ENCODE peak calls at places on chromosomes 2 and 18, in four cellular contexts. One of them, this sample, is unnamed.

GRCh38 chr2:161992526-161992925 is 81.5 kb downstream of the DPP4 start:
- DNase-seq in NCI-H510A treated with DMSO at 0.1 percent for 48 hours: no peak
- DNase-seq in kidney epithelial cell: no peak
- DNase-seq in NCI-H460: no peak
- DNase-seq in this sample: no peak

GRCh38 chr2:240917684-240918257 is 11.6 kb downstream of the CROCC2 start:
- DNase-seq in NCI-H460: no peak
- DNase-seq in kidney epithelial cell: no peak
- DNase-seq in NCI-H510A treated with DMSO at 0.1 percent for 48 hours: no peak
- DNase-seq in this sample: no peak

GRCh38 chr18:49839012-49839411 is 25.7 kb upstream of the ACAA2 start:
- DNase-seq in NCI-H460: no peak
- DNase-seq in kidney epithelial cell: peak; percentile 77
- DNase-seq in NCI-H510A treated with DMSO at 0.1 percent for 48 hours: no peak
- DNase-seq in this sample: no peak

GRCh38 chr18:54130631-54131030 is 93.8 kb downstream of the MBD2 start:
- DNase-seq in NCI-H510A treated with DMSO at 0.1 percent for 48 hours: no peak
- DNase-seq in NCI-H460: no peak
- DNase-seq in kidney epithelial cell: no peak
- DNase-seq in this sample: no peak

GRCh38 chr18:49174478-49174877 is 223.7 kb upstream of the SMAD7 start:
- DNase-seq in kidney epithelial cell: no peak
- DNase-seq in NCI-H460: no peak
- DNase-seq in NCI-H510A treated with DMSO at 0.1 percent for 48 hours: no peak
- DNase-seq in this sample: no peak

GRCh38 chr18:7749510-7749981 is 182.4 kb downstream of the PTPRM start:
- DNase-seq in kidney epithelial cell: no peak
- DNase-seq in NCI-H510A treated with DMSO at 0.1 percent for 48 hours: no peak
- DNase-seq in NCI-H460: no peak
- DNase-seq in this sample: peak; percentile 38

GRCh38 chr2:128628206-128628605 is 309.5 kb upstream of the HS6ST1 start:
- DNase-seq in NCI-H460: no peak
- DNase-seq in kidney epithelial cell: no peak
- DNase-seq in NCI-H510A treated with DMSO at 0.1 percent for 48 hours: no peak
- DNase-seq in this sample: no peak

GRCh38 chr2:138272524-138273210 is 228.9 kb upstream of the SPOPL start:
- DNase-seq in kidney epithelial cell: no peak
- DNase-seq in NCI-H460: no peak
- DNase-seq in NCI-H510A treated with DMSO at 0.1 percent for 48 hours: no peak
- DNase-seq in this sample: no peak

GRCh38 chr2:226077031-226077430 is 677.5 kb downstream of the NYAP2 start:
- DNase-seq in NCI-H460: no peak
- DNase-seq in NCI-H510A treated with DMSO at 0.1 percent for 48 hours: no peak
- DNase-seq in kidney epithelial cell: no peak
- DNase-seq in this sample: no peak

GRCh38 chr2:230230087-230230486 is 4.6 kb downstream of the SP140 start:
- DNase-seq in kidney epithelial cell: peak; percentile 88
- DNase-seq in NCI-H460: no peak
- DNase-seq in NCI-H510A treated with DMSO at 0.1 percent for 48 hours: no peak
- DNase-seq in this sample: no peak

GRCh38 chr18:69956037-69956436 is 8.4 kb upstream of the CD226 start:
- DNase-seq in NCI-H460: no peak
- DNase-seq in NCI-H510A treated with DMSO at 0.1 percent for 48 hours: no peak
- DNase-seq in kidney epithelial cell: peak; percentile 18
- DNase-seq in this sample: no peak

GRCh38 chr18:23992119-23992940 is 22.2 kb upstream of the TTC39C start:
- DNase-seq in NCI-H460: no peak
- DNase-seq in kidney epithelial cell: peak; percentile 51
- DNase-seq in NCI-H510A treated with DMSO at 0.1 percent for 48 hours: no peak
- DNase-seq in this sample: peak; percentile 44

GRCh38 chr2:70626254-70626990 is 72.8 kb upstream of the TGFA start:
- DNase-seq in NCI-H510A treated with DMSO at 0.1 percent for 48 hours: no peak
- DNase-seq in kidney epithelial cell: no peak
- DNase-seq in NCI-H460: no peak
- DNase-seq in this sample: no peak

GRCh38 chr2:59892398-59892797 is 661.1 kb downstream of the BCL11A start:
- DNase-seq in kidney epithelial cell: no peak
- DNase-seq in NCI-H460: no peak
- DNase-seq in NCI-H510A treated with DMSO at 0.1 percent for 48 hours: no peak
- DNase-seq in this sample: no peak

GRCh38 chr18:58051765-58052460 is 7.9 kb downstream of the NEDD4L start:
- DNase-seq in NCI-H460: peak; percentile 41
- DNase-seq in NCI-H510A treated with DMSO at 0.1 percent for 48 hours: peak; percentile 48
- DNase-seq in kidney epithelial cell: no peak
- DNase-seq in this sample: peak; percentile 59

GRCh38 chr2:84904717-84905174 is 710 bp upstream of the TMSB10 start:
- DNase-seq in kidney epithelial cell: no peak
- DNase-seq in NCI-H510A treated with DMSO at 0.1 percent for 48 hours: peak; percentile 44
- DNase-seq in NCI-H460: peak; percentile 41
- DNase-seq in this sample: peak; percentile 76

GRCh38 chr18:24043403-24043802 is 28.8 kb downstream of the TTC39C start:
- DNase-seq in NCI-H460: no peak
- DNase-seq in NCI-H510A treated with DMSO at 0.1 percent for 48 hours: no peak
- DNase-seq in kidney epithelial cell: no peak
- DNase-seq in this sample: no peak

GRCh38 chr2:133919285-133919684 is 334.6 kb upstream of the MGAT5 start:
- DNase-seq in NCI-H510A treated with DMSO at 0.1 percent for 48 hours: no peak
- DNase-seq in kidney epithelial cell: no peak
- DNase-seq in NCI-H460: no peak
- DNase-seq in this sample: no peak

GRCh38 chr2:196598846-196599245 is 40.7 kb upstream of the CCDC150 start:
- DNase-seq in kidney epithelial cell: no peak
- DNase-seq in NCI-H510A treated with DMSO at 0.1 percent for 48 hours: no peak
- DNase-seq in NCI-H460: no peak
- DNase-seq in this sample: no peak

GRCh38 chr18:79800353-79801180 is 2.8 kb downstream of the KCNG2 start:
- DNase-seq in kidney epithelial cell: no peak
- DNase-seq in NCI-H460: no peak
- DNase-seq in NCI-H510A treated with DMSO at 0.1 percent for 48 hours: no peak
- DNase-seq in this sample: no peak

GRCh38 chr2:241271641-241272297 is 43.7 kb downstream of the HDLBP start:
- DNase-seq in NCI-H510A treated with DMSO at 0.1 percent for 48 hours: peak; percentile 27
- DNase-seq in NCI-H460: peak; percentile 43
- DNase-seq in kidney epithelial cell: peak; percentile 42
- DNase-seq in this sample: peak; percentile 56

GRCh38 chr2:148967484-148967883 is 71.0 kb upstream of the LYPD6B start:
- DNase-seq in kidney epithelial cell: no peak
- DNase-seq in NCI-H460: no peak
- DNase-seq in NCI-H510A treated with DMSO at 0.1 percent for 48 hours: no peak
- DNase-seq in this sample: no peak

GRCh38 chr2:168801961-168802824 is at the start of gene NOSTRIN:
- DNase-seq in kidney epithelial cell: no peak
- DNase-seq in NCI-H460: peak; percentile 70
- DNase-seq in NCI-H510A treated with DMSO at 0.1 percent for 48 hours: no peak
- DNase-seq in this sample: no peak

GRCh38 chr2:186349508-186349907 is 136.6 kb upstream of the ZC3H15 start:
- DNase-seq in NCI-H460: no peak
- DNase-seq in NCI-H510A treated with DMSO at 0.1 percent for 48 hours: no peak
- DNase-seq in kidney epithelial cell: no peak
- DNase-seq in this sample: peak; percentile 17

GRCh38 chr18:64415218-64415617 is 266.3 kb upstream of the LINC00305 start:
- DNase-seq in NCI-H460: no peak
- DNase-seq in NCI-H510A treated with DMSO at 0.1 percent for 48 hours: no peak
- DNase-seq in kidney epithelial cell: no peak
- DNase-seq in this sample: no peak

This sample was measured in DMS53.